ENCODE peak calls at places on chromosomes 12 and 14, in eight cellular contexts. P is germinal center; X is COR-L47; L is activated CD8-positive, alpha-beta memory T cell treated with anti-CD3 and anti-CD28 coated beads, Interleukin-2, amount 50 U/mL, for 48 hours; Q is stimulated activated CD8-positive, alpha-beta memory T cell treated with anti-CD3 and anti-CD28 coated beads, Interleukin-2, amount 100 ng/mL, for 1 hour; H is nucleus accumbens; K is GM19239; G is stimulated activated CD4-positive, alpha-beta T cell treated with anti-CD3 and anti-CD28 coated beads, TNF-alpha, amount 100 ng/mL, for 1 hour. N is an unnamed sample.

GRCh38 chr12:49939707-49940106 is 10.8 kb upstream of the AQP2 start:
- DNase-seq in P (no peak), X (no peak), L (no peak), Q (no peak), H (no peak), K (no peak), G (no peak), N (no peak)

GRCh38 chr14:63730659-63731058 is 2.8 kb upstream of the SGPP1 start:
- DNase-seq in P (no peak), X (no peak), L (no peak), Q (no peak), H (no peak), K (no peak), G (no peak), N (no peak)

GRCh38 chr14:78403278-78403815 is 233.2 kb downstream of the NRXN3 start:
- DNase-seq in P (no peak), X (no peak), L (no peak), Q (no peak), H (peak), K (no peak), G (no peak), N (no peak)

GRCh38 chr12:108355069-108355468 is 16.0 kb upstream of the CMKLR1 start:
- DNase-seq in P (no peak), X (no peak), L (no peak), Q (no peak), H (no peak), K (no peak), G (no peak), N (no peak)

GRCh38 chr14:104119700-104120251 is 18.6 kb upstream of the KIF26A start:
- DNase-seq in P (no peak), X (no peak), L (no peak), Q (no peak), H (no peak), K (no peak), G (no peak), N (no peak)

GRCh38 chr12:50929831-50930230 is 22.5 kb upstream of the HIGD1C start:
- DNase-seq in P (no peak), X (no peak), L (no peak), Q (no peak), H (no peak), K (no peak), G (no peak), N (no peak)

GRCh38 chr12:14937689-14938088 is 648 bp downstream of the ERP27 start:
- DNase-seq in P (peak), X (no peak), L (no peak), Q (no peak), H (no peak), K (no peak), G (no peak), N (no peak)

GRCh38 chr12:42446761-42447160 is 120.8 kb downstream of the PPHLN1 start:
- DNase-seq in P (no peak), X (no peak), L (no peak), Q (no peak), H (no peak), K (no peak), G (no peak), N (no peak)

GRCh38 chr14:74554742-74555362 is 57.2 kb downstream of the LTBP2 start:
- DNase-seq in P (no peak), X (no peak), L (no peak), Q (no peak), H (no peak), K (no peak), G (no peak), N (no peak)

GRCh38 chr12:79983492-79983891 is 48.6 kb upstream of the PPP1R12A start:
- DNase-seq in P (no peak), X (no peak), L (no peak), Q (no peak), H (no peak), K (no peak), G (no peak), N (no peak)

GRCh38 chr14:77039285-77040058 is 11.0 kb upstream of the IRF2BPL start:
- DNase-seq in P (no peak), X (no peak), L (no peak), Q (no peak), H (no peak), K (no peak), G (no peak), N (no peak)

GRCh38 chr14:93989939-93990338 is 7.2 kb upstream of the CCDC197 start:
- DNase-seq in P (no peak), X (no peak), L (no peak), Q (no peak), H (no peak), K (no peak), G (no peak), N (peak)

GRCh38 chr12:65838330-65838976 is 14.2 kb downstream of the HMGA2 start:
- DNase-seq in P (no peak), X (no peak), L (no peak), Q (no peak), H (no peak), K (no peak), G (no peak), N (no peak)

GRCh38 chr14:48384786-48385185 is 709.4 kb upstream of the MDGA2 start:
- DNase-seq in P (no peak), X (no peak), L (no peak), Q (no peak), H (no peak), K (no peak), G (no peak), N (no peak)

GRCh38 chr12:110344657-110345056 is 58.9 kb downstream of the ANAPC7 start:
- DNase-seq in P (no peak), X (no peak), L (peak), Q (no peak), H (no peak), K (no peak), G (no peak), N (no peak)

GRCh38 chr12:10285919-10286318 is 21.8 kb upstream of the KLRD1 start:
- DNase-seq in P (no peak), X (no peak), L (peak), Q (no peak), H (no peak), K (no peak), G (no peak), N (peak)

GRCh38 chr12:108879615-108880254 is at the start of gene DAO:
- DNase-seq in P (no peak), X (no peak), L (no peak), Q (no peak), H (no peak), K (no peak), G (no peak), N (no peak)

GRCh38 chr14:104320611-104321086 is 182.3 kb downstream of the KIF26A start:
- DNase-seq in P (no peak), X (no peak), L (no peak), Q (no peak), H (no peak), K (no peak), G (no peak), N (no peak)

GRCh38 chr12:50050410-50051280 is 6.8 kb upstream of the ASIC1 start:
- DNase-seq in P (no peak), X (no peak), L (no peak), Q (no peak), H (no peak), K (no peak), G (no peak), N (no peak)

GRCh38 chr14:69495341-69495921 is 10.9 kb downstream of the PLEKHD1 start:
- DNase-seq in P (no peak), X (no peak), L (no peak), Q (no peak), H (no peak), K (no peak), G (no peak), N (no peak)

GRCh38 chr12:96988919-96989318 is 81.9 kb downstream of the NEDD1 start:
- DNase-seq in P (no peak), X (no peak), L (no peak), Q (no peak), H (no peak), K (no peak), G (no peak), N (no peak)

GRCh38 chr12:89969098-89969497 is 260.5 kb upstream of the ATP2B1 start:
- DNase-seq in P (no peak), X (no peak), L (no peak), Q (no peak), H (no peak), K (no peak), G (no peak), N (no peak)

GRCh38 chr12:77189463-77189862 is 124.1 kb upstream of the E2F7 start:
- DNase-seq in P (no peak), X (no peak), L (no peak), Q (no peak), H (no peak), K (no peak), G (no peak), N (no peak)

GRCh38 chr14:75980856-75981255 is 939 bp downstream of the TGFB3 start:
- DNase-seq in P (no peak), X (no peak), L (no peak), Q (no peak), H (no peak), K (no peak), G (no peak), N (no peak)

GRCh38 chr12:32666510-32666909 is 12.6 kb upstream of the DNM1L start:
- DNase-seq in P (no peak), X (no peak), L (no peak), Q (no peak), H (no peak), K (no peak), G (no peak), N (no peak)

GRCh38 chr14:75070383-75070782 is 942 bp downstream of the ZC2HC1C start:
- DNase-seq in P (no peak), X (no peak), L (no peak), Q (no peak), H (no peak), K (no peak), G (no peak), N (no peak)

GRCh38 chr14:101595349-101595748 is 34.1 kb downstream of the DIO3 start:
- DNase-seq in P (no peak), X (no peak), L (peak), Q (no peak), H (no peak), K (no peak), G (no peak), N (no peak)

GRCh38 chr14:73236157-73236556 is 1.1 kb upstream of the PAPLN start:
- DNase-seq in P (no peak), X (no peak), L (no peak), Q (no peak), H (no peak), K (no peak), G (no peak), N (peak)

GRCh38 chr14:86865934-86866333 is 1127.0 kb downstream of the GALC start:
- DNase-seq in P (no peak), X (no peak), L (no peak), Q (no peak), H (no peak), K (no peak), G (no peak), N (no peak)

GRCh38 chr14:101469382-101470251 is 91.7 kb upstream of the DIO3 start:
- DNase-seq in P (no peak), X (no peak), L (peak), Q (no peak), H (no peak), K (no peak), G (no peak), N (no peak)